ENCODE peak calls at places on chromosomes 7 and 10, in nine cellular contexts. One of them, this sample, is unnamed.

GRCh38 chr10:97647556-97647955 is 7.1 kb downstream of the PI4K2A start:
- DNase-seq in neural crest cell: no peak
- DNase-seq in GM13977: no peak
- DNase-seq in MM.1S: no peak
- DNase-seq in endodermal cell: no peak
- DNase-seq in astrocyte of the spinal cord: peak; percentile 23
- DNase-seq in upper lobe of right lung: no peak
- DNase-seq in retinal pigment epithelial cell: no peak
- DNase-seq in CD8-positive, alpha-beta T cell: no peak
- DNase-seq in this sample: peak; percentile 62

GRCh38 chr7:69934475-69934903 is 336.2 kb downstream of the AUTS2 start:
- DNase-seq in GM13977: no peak
- DNase-seq in endodermal cell: no peak
- DNase-seq in neural crest cell: no peak
- DNase-seq in CD8-positive, alpha-beta T cell: no peak
- DNase-seq in upper lobe of right lung: no peak
- DNase-seq in retinal pigment epithelial cell: no peak
- DNase-seq in astrocyte of the spinal cord: no peak
- DNase-seq in MM.1S: no peak
- DNase-seq in this sample: no peak

GRCh38 chr7:83934118-83934734 is 260.4 kb downstream of the SEMA3A start:
- DNase-seq in upper lobe of right lung: no peak
- DNase-seq in endodermal cell: no peak
- DNase-seq in CD8-positive, alpha-beta T cell: no peak
- DNase-seq in neural crest cell: no peak
- DNase-seq in GM13977: no peak
- DNase-seq in astrocyte of the spinal cord: peak; percentile 7
- DNase-seq in retinal pigment epithelial cell: no peak
- DNase-seq in MM.1S: peak; percentile 16
- DNase-seq in this sample: peak; percentile 24

GRCh38 chr10:110500515-110500905 is 2.8 kb downstream of the DUSP5 start:
- DNase-seq in MM.1S: peak; percentile 28
- DNase-seq in retinal pigment epithelial cell: no peak
- DNase-seq in astrocyte of the spinal cord: peak; percentile 76
- DNase-seq in neural crest cell: no peak
- DNase-seq in endodermal cell: no peak
- DNase-seq in CD8-positive, alpha-beta T cell: no peak
- DNase-seq in upper lobe of right lung: no peak
- DNase-seq in GM13977: no peak
- DNase-seq in this sample: peak; percentile 77

GRCh38 chr7:5677538-5678294 is 103.7 kb downstream of the RNF216 start:
- DNase-seq in GM13977: peak; percentile 54
- DNase-seq in CD8-positive, alpha-beta T cell: no peak
- DNase-seq in MM.1S: peak; percentile 25
- DNase-seq in astrocyte of the spinal cord: peak; percentile 78
- DNase-seq in upper lobe of right lung: no peak
- DNase-seq in retinal pigment epithelial cell: no peak
- DNase-seq in endodermal cell: peak; percentile 88
- DNase-seq in neural crest cell: peak; percentile 49
- DNase-seq in this sample: peak; percentile 70

GRCh38 chr10:122740640-122741039 is 41.0 kb upstream of the C10orf120 start:
- DNase-seq in endodermal cell: no peak
- DNase-seq in GM13977: no peak
- DNase-seq in MM.1S: no peak
- DNase-seq in neural crest cell: no peak
- DNase-seq in upper lobe of right lung: no peak
- DNase-seq in astrocyte of the spinal cord: no peak
- DNase-seq in CD8-positive, alpha-beta T cell: no peak
- DNase-seq in retinal pigment epithelial cell: no peak
- DNase-seq in this sample: no peak

GRCh38 chr10:69874464-69874863 is 72.8 kb downstream of the COL13A1 start:
- DNase-seq in MM.1S: no peak
- DNase-seq in neural crest cell: no peak
- DNase-seq in retinal pigment epithelial cell: no peak
- DNase-seq in CD8-positive, alpha-beta T cell: no peak
- DNase-seq in GM13977: no peak
- DNase-seq in upper lobe of right lung: no peak
- DNase-seq in astrocyte of the spinal cord: peak; percentile 42
- DNase-seq in endodermal cell: no peak
- DNase-seq in this sample: peak; percentile 99

GRCh38 chr7:29612596-29612995 is 49.0 kb downstream of the PRR15 start:
- DNase-seq in MM.1S: no peak
- DNase-seq in retinal pigment epithelial cell: no peak
- DNase-seq in upper lobe of right lung: no peak
- DNase-seq in endodermal cell: no peak
- DNase-seq in neural crest cell: no peak
- DNase-seq in CD8-positive, alpha-beta T cell: no peak
- DNase-seq in GM13977: no peak
- DNase-seq in astrocyte of the spinal cord: peak; percentile 11
- DNase-seq in this sample: peak; percentile 60

GRCh38 chr7:30411173-30411572 is 67.4 kb downstream of the NOD1 start:
- DNase-seq in astrocyte of the spinal cord: no peak
- DNase-seq in GM13977: no peak
- DNase-seq in endodermal cell: no peak
- DNase-seq in neural crest cell: no peak
- DNase-seq in CD8-positive, alpha-beta T cell: no peak
- DNase-seq in retinal pigment epithelial cell: no peak
- DNase-seq in MM.1S: no peak
- DNase-seq in upper lobe of right lung: no peak
- DNase-seq in this sample: no peak

GRCh38 chr7:112204072-112204775 is 2.0 kb downstream of the DOCK4 start:
- DNase-seq in astrocyte of the spinal cord: peak; percentile 13
- DNase-seq in CD8-positive, alpha-beta T cell: no peak
- DNase-seq in neural crest cell: no peak
- DNase-seq in upper lobe of right lung: no peak
- DNase-seq in MM.1S: no peak
- DNase-seq in retinal pigment epithelial cell: no peak
- DNase-seq in endodermal cell: no peak
- DNase-seq in GM13977: no peak
- DNase-seq in this sample: peak; percentile 19

GRCh38 chr10:110724116-110724701 is 80.1 kb downstream of the RBM20 start:
- DNase-seq in neural crest cell: no peak
- DNase-seq in retinal pigment epithelial cell: no peak
- DNase-seq in MM.1S: peak; percentile 88
- DNase-seq in endodermal cell: no peak
- DNase-seq in upper lobe of right lung: no peak
- DNase-seq in GM13977: no peak
- DNase-seq in CD8-positive, alpha-beta T cell: no peak
- DNase-seq in astrocyte of the spinal cord: no peak
- DNase-seq in this sample: no peak

GRCh38 chr10:21926949-21927348 is 76.6 kb downstream of the DNAJC1 start:
- DNase-seq in upper lobe of right lung: no peak
- DNase-seq in astrocyte of the spinal cord: peak; percentile 92
- DNase-seq in GM13977: no peak
- DNase-seq in retinal pigment epithelial cell: peak; percentile 92
- DNase-seq in CD8-positive, alpha-beta T cell: no peak
- DNase-seq in neural crest cell: no peak
- DNase-seq in endodermal cell: no peak
- DNase-seq in MM.1S: no peak
- DNase-seq in this sample: peak; percentile 79

GRCh38 chr7:66953044-66953427 is 32.0 kb downstream of the TMEM248 start:
- DNase-seq in upper lobe of right lung: no peak
- DNase-seq in neural crest cell: no peak
- DNase-seq in astrocyte of the spinal cord: no peak
- DNase-seq in endodermal cell: no peak
- DNase-seq in retinal pigment epithelial cell: no peak
- DNase-seq in MM.1S: no peak
- DNase-seq in CD8-positive, alpha-beta T cell: no peak
- DNase-seq in GM13977: no peak
- DNase-seq in this sample: no peak

GRCh38 chr10:80161321-80162084 is 29.0 kb downstream of the PLAC9 start:
- DNase-seq in retinal pigment epithelial cell: no peak
- DNase-seq in astrocyte of the spinal cord: no peak
- DNase-seq in neural crest cell: no peak
- DNase-seq in CD8-positive, alpha-beta T cell: no peak
- DNase-seq in upper lobe of right lung: no peak
- DNase-seq in endodermal cell: peak; percentile 66
- DNase-seq in MM.1S: peak; percentile 15
- DNase-seq in GM13977: no peak
- DNase-seq in this sample: peak; percentile 76
- TF ChIP-seq CTCF in retinal pigment epithelial cell: peak; percentile 16
- TF ChIP-seq CTCF in astrocyte of the spinal cord: peak; percentile 37
- TF ChIP-seq CTCF in neural crest cell: peak; percentile 52
- TF ChIP-seq CTCF in CD8-positive, alpha-beta T cell: no peak
- TF ChIP-seq CTCF in upper lobe of right lung: no peak
- TF ChIP-seq CTCF in endodermal cell: peak; percentile 75
- TF ChIP-seq CTCF in MM.1S: no peak
- TF ChIP-seq CTCF in GM13977: no peak
- TF ChIP-seq CTCF in this sample: peak; percentile 89

DNA sequence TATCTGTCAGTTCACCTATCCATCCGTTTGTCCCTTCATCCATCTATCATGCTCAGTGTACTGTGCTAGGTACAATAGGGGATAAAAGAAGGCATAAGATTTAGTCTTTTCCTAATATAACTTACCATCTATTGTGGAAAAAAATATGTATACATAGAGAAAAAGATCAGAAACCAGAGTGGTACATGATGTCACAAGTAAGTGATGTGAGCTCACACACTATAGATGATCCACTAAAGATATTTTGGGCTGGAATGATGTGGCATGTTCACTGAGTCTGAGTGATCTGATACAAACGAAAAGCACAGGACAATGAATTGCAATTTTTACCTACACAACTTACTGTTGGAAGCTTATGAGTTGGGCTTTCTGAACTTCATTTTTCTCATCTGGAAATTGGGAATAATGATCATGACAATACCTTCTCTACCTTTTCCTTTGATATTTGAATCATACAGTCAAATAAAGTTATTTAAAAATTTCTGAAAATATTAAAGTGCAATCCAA is 2.7 kb upstream of the TFAM start:
- DNase-seq in CD8-positive, alpha-beta T cell: no peak
- DNase-seq in endodermal cell: no peak
- DNase-seq in MM.1S: no peak
- DNase-seq in upper lobe of right lung: no peak
- DNase-seq in astrocyte of the spinal cord: no peak
- DNase-seq in neural crest cell: no peak
- DNase-seq in retinal pigment epithelial cell: no peak
- DNase-seq in GM13977: no peak
- DNase-seq in this sample: no peak
- TF ChIP-seq CTCF in CD8-positive, alpha-beta T cell: no peak
- TF ChIP-seq CTCF in endodermal cell: no peak
- TF ChIP-seq CTCF in MM.1S: no peak
- TF ChIP-seq CTCF in upper lobe of right lung: no peak
- TF ChIP-seq CTCF in astrocyte of the spinal cord: no peak
- TF ChIP-seq CTCF in neural crest cell: no peak
- TF ChIP-seq CTCF in retinal pigment epithelial cell: no peak
- TF ChIP-seq CTCF in GM13977: no peak
- TF ChIP-seq CTCF in this sample: no peak

GRCh38 chr10:114691442-114691941 is 33.4 kb upstream of the ABLIM1 start:
- DNase-seq in CD8-positive, alpha-beta T cell: no peak
- DNase-seq in retinal pigment epithelial cell: no peak
- DNase-seq in neural crest cell: no peak
- DNase-seq in endodermal cell: no peak
- DNase-seq in upper lobe of right lung: no peak
- DNase-seq in MM.1S: no peak
- DNase-seq in GM13977: no peak
- DNase-seq in astrocyte of the spinal cord: peak; percentile 69
- DNase-seq in this sample: peak; percentile 23

GRCh38 chr10:114698271-114699185 is 40.5 kb upstream of the ABLIM1 start:
- DNase-seq in upper lobe of right lung: no peak
- DNase-seq in neural crest cell: no peak
- DNase-seq in CD8-positive, alpha-beta T cell: no peak
- DNase-seq in GM13977: no peak
- DNase-seq in retinal pigment epithelial cell: no peak
- DNase-seq in astrocyte of the spinal cord: peak; percentile 48
- DNase-seq in endodermal cell: no peak
- DNase-seq in MM.1S: no peak
- DNase-seq in this sample: no peak

GRCh38 chr10:114697061-114697598 is 39.1 kb upstream of the ABLIM1 start:
- DNase-seq in GM13977: no peak
- DNase-seq in upper lobe of right lung: peak; percentile 85
- DNase-seq in retinal pigment epithelial cell: no peak
- DNase-seq in astrocyte of the spinal cord: peak; percentile 41
- DNase-seq in endodermal cell: no peak
- DNase-seq in MM.1S: no peak
- DNase-seq in neural crest cell: no peak
- DNase-seq in CD8-positive, alpha-beta T cell: no peak
- DNase-seq in this sample: peak; percentile 92

GRCh38 chr10:114694062-114694461 is 36.0 kb upstream of the ABLIM1 start:
- DNase-seq in endodermal cell: no peak
- DNase-seq in astrocyte of the spinal cord: no peak
- DNase-seq in neural crest cell: no peak
- DNase-seq in GM13977: no peak
- DNase-seq in MM.1S: no peak
- DNase-seq in CD8-positive, alpha-beta T cell: no peak
- DNase-seq in retinal pigment epithelial cell: no peak
- DNase-seq in upper lobe of right lung: no peak
- DNase-seq in this sample: peak; percentile 26

DNA sequence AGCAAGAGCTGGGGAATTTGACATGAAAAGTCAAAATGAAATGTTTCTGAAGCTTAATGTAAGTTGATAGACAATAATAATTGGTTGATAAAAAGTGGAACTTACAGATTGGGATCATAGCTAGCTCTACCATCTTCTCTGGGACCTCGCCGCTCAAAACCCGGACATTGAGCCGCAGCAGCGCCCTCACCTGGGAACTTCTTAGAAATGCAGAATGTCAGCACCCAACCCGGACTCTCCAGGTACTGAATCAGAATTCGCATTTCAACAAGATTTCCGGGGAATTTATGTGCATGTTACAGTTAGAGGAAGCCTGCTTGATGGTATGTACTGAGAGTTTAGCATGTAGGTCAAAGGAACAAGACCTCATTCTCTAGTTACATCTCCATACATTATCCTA is 36.7 kb upstream of the ABLIM1 start:
- DNase-seq in GM13977: peak; percentile 44
- DNase-seq in astrocyte of the spinal cord: no peak
- DNase-seq in upper lobe of right lung: no peak
- DNase-seq in endodermal cell: peak; percentile 89
- DNase-seq in CD8-positive, alpha-beta T cell: no peak
- DNase-seq in retinal pigment epithelial cell: no peak
- DNase-seq in neural crest cell: peak; percentile 56
- DNase-seq in MM.1S: peak; percentile 14
- DNase-seq in this sample: peak; percentile 26
- TF ChIP-seq CTCF in GM13977: peak; percentile 63
- TF ChIP-seq CTCF in astrocyte of the spinal cord: peak; percentile 60
- TF ChIP-seq CTCF in upper lobe of right lung: peak; percentile 56
- TF ChIP-seq CTCF in endodermal cell: peak; percentile 91
- TF ChIP-seq CTCF in CD8-positive, alpha-beta T cell: peak; percentile 31
- TF ChIP-seq CTCF in retinal pigment epithelial cell: peak; percentile 65
- TF ChIP-seq CTCF in neural crest cell: peak; percentile 72
- TF ChIP-seq CTCF in MM.1S: peak; percentile 58
- TF ChIP-seq CTCF in this sample: peak; percentile 66

DNA sequence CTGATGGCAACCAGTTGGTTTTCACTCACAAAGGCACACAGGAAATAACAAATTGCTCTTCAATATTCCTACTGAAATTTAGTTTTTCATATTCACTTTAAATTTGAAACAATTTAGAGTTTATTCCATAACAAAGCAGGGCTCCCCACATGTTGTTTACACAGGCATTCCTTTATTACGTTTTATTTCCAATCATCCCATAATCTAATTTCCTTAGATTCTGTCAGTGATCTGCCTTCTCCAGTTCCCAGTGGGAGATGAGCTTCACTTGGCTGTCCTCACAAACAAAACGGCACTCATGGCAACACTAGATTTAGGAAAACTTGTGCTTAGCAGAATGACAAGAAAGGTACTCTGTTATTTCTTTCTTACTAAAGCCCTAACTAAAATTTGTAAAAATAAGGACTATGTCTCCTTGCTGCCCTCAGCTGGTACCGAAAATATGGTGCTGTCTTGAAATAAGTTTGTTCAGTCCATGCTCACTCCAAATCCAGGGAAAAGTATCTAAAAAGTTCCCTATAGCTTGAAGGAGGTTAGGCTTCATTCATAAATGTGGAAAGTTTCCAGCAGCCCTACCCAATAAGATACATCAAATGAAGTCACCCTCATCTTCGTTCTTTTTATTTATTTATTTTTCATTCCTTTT is 23.0 kb downstream of the PHYH start:
- DNase-seq in neural crest cell: no peak
- DNase-seq in endodermal cell: no peak
- DNase-seq in retinal pigment epithelial cell: no peak
- DNase-seq in upper lobe of right lung: no peak
- DNase-seq in CD8-positive, alpha-beta T cell: no peak
- DNase-seq in GM13977: no peak
- DNase-seq in astrocyte of the spinal cord: peak; percentile 33
- DNase-seq in MM.1S: no peak
- DNase-seq in this sample: peak; percentile 2
- TF ChIP-seq CTCF in neural crest cell: no peak
- TF ChIP-seq CTCF in endodermal cell: peak; percentile 27
- TF ChIP-seq CTCF in retinal pigment epithelial cell: peak; percentile 27
- TF ChIP-seq CTCF in upper lobe of right lung: peak; percentile 19
- TF ChIP-seq CTCF in CD8-positive, alpha-beta T cell: no peak
- TF ChIP-seq CTCF in GM13977: no peak
- TF ChIP-seq CTCF in astrocyte of the spinal cord: peak; percentile 36
- TF ChIP-seq CTCF in MM.1S: no peak
- TF ChIP-seq CTCF in this sample: peak; percentile 33

This sample was measured in PC-3.